ENCODE peak calls at places on chromosomes 2 and 18, in seven cellular contexts. Q, A, Y, L, V, P and K are unnamed samples.

GRCh38 chr2:69483024-69483423 is 45.8 kb upstream of the NFU1 start:
- DNase-seq in Q (no peak), A (no peak), Y (no peak), L (no peak), V (no peak), P (no peak), K (no peak)

GRCh38 chr2:161992526-161992925 is 81.5 kb downstream of the DPP4 start:
- DNase-seq in Q (no peak), A (no peak), Y (no peak), L (no peak), V (no peak), P (peak; percentile 48), K (no peak)

GRCh38 chr2:238570926-238571325 is 144.2 kb downstream of the ASB1 start:
- DNase-seq in Q (no peak), A (no peak), Y (no peak), L (no peak), V (no peak), P (no peak), K (no peak)

GRCh38 chr18:74945774-74946545 is 263.0 kb downstream of the PTGR3 start:
- DNase-seq in Q (no peak), A (no peak), Y (no peak), L (no peak), V (no peak), P (no peak), K (no peak)

GRCh38 chr2:24914713-24915112 is 5.3 kb downstream of the ADCY3 start:
- DNase-seq in Q (no peak), A (no peak), Y (no peak), L (no peak), V (no peak), P (no peak), K (no peak)

GRCh38 chr2:34447097-34447496 is 848.0 kb upstream of the FAM98A start:
- DNase-seq in Q (no peak), A (no peak), Y (no peak), L (no peak), V (no peak), P (no peak), K (no peak)

GRCh38 chr2:147368306-147368705 is 476.5 kb upstream of the ACVR2A start:
- DNase-seq in Q (no peak), A (no peak), Y (no peak), L (no peak), V (no peak), P (no peak), K (no peak)

GRCh38 chr2:107195631-107196030 is 309.7 kb upstream of the ST6GAL2 start:
- DNase-seq in Q (no peak), A (no peak), Y (no peak), L (no peak), V (no peak), P (no peak), K (no peak)

GRCh38 chr2:8571792-8572499 is 109.9 kb upstream of the ID2 start:
- DNase-seq in Q (no peak), A (no peak), Y (peak; percentile 12), L (no peak), V (no peak), P (no peak), K (no peak)

GRCh38 chr2:199455533-199456382 is 2.0 kb downstream of the SATB2 start:
- DNase-seq in Q (peak; percentile 84), A (no peak), Y (no peak), L (no peak), V (peak; percentile 54), P (no peak), K (no peak)

GRCh38 chr2:186516396-186516795 is 30.3 kb downstream of the ZC3H15 start:
- DNase-seq in Q (no peak), A (no peak), Y (no peak), L (no peak), V (peak; percentile 14), P (no peak), K (no peak)
- H3K27ac ChIP-seq in Q (no peak overlapping the region), A (no peak overlapping the region), Y (no peak overlapping the region), L (no peak overlapping the region), V (no peak overlapping the region), P (no peak overlapping the region), K (no peak overlapping the region)

GRCh38 chr2:28934769-28935168 is 40.3 kb downstream of the WDR43 start:
- DNase-seq in Q (no peak), A (no peak), Y (no peak), L (no peak), V (no peak), P (no peak), K (no peak)
- TF ChIP-seq CTCF in Q (no peak), A (no peak), Y (no peak), L (no peak), V (no peak), P (no peak), K (no peak)

GRCh38 chr2:6944546-6944945 is 27.3 kb downstream of the RNF144A start:
- DNase-seq in Q (no peak), A (no peak), Y (no peak), L (no peak), V (no peak), P (no peak), K (peak; percentile 61)
- H3K27ac ChIP-seq in Q (no peak overlapping the region), A (no peak overlapping the region), Y (no peak overlapping the region), L (no peak overlapping the region), V (no peak overlapping the region), P (no peak overlapping the region), K (peak overlapping the region; percentile 29)

DNA sequence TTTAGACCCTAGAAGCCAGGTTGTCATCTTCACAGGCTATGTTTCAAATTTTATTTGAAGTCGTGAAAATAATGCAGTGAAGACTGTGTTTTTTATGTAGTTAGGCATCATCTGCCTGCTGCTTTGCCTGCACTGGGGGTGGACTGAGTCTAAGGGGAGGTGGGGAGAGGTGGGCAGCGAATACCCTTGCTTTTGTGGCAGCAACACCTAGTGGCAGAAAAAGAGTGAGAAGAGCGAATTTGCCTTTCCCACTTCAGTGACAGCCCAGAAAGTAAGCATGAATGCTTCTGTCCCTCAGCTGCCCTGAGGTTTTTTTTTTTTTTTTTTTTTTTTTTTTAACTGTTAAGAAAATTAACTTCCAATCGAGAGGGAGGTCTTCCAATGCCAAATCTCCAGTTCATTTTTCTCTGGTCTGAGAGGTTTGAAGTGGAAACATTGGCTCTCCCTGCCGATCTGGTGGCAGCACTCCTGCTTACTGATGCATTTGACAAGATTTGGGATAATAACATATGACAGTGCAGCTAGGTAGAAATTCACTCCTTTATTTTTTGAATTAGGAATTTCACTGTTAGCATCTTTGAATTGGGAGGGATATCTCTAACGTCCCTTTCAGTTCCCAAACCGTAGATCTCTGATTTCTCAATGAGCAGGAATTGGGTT is 60.3 kb upstream of the LYPD6B start:
- DNase-seq in Q (no peak), A (no peak), Y (no peak), L (no peak), V (no peak), P (no peak), K (no peak)
- TF ChIP-seq CTCF in Q (no peak), A (no peak), Y (no peak), L (no peak), V (no peak), P (no peak), K (no peak)

GRCh38 chr18:13520306-13520705 is 206.1 kb downstream of the FAM210A start:
- DNase-seq in Q (no peak), A (no peak), Y (no peak), L (no peak), V (no peak), P (no peak), K (no peak)
- H3K27ac ChIP-seq in Q (no peak overlapping the region), A (peak overlapping the region; percentile 25), Y (peak overlapping the region; percentile 86), L (no peak overlapping the region), V (no peak overlapping the region), P (no peak overlapping the region), K (peak overlapping the region; percentile 45)

DNA sequence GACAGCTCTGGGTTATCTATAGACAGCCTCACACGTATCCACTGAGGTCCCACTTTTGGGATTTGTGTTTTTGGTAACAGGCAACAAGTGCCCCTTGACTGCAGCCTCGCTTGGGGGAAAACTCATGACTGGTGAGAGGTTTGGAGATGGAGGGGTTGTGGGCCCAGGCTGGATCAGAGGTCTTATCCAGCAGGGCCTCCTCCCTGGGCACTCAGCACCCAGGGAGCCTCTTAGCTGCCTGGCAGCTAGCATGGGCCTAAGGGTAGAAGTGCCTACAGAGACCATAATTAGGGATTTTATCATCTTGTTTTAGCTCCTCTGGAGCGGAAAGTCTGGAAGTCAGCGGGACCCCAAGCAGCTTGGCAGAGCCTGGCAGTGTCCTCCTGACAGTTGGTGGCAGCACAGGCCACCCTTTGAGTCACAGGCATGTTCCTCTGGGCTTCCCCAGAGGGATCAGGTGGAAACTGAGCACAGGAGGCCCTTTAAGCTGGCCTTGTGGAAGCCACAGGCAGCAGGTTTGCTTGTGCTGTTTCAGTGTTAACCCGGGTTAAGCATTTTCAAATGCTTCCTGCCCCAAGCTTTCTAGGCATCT is 143.1 kb downstream of the KCTD1 start:
- DNase-seq in Q (peak; percentile 76), A (no peak), Y (peak; percentile 43), L (no peak), V (peak; percentile 51), P (no peak), K (no peak)
- TF ChIP-seq CTCF in Q (peak; percentile 49), A (no peak), Y (peak; percentile 58), L (peak; percentile 57), V (peak; percentile 67), P (no peak), K (peak; percentile 23)

DNA sequence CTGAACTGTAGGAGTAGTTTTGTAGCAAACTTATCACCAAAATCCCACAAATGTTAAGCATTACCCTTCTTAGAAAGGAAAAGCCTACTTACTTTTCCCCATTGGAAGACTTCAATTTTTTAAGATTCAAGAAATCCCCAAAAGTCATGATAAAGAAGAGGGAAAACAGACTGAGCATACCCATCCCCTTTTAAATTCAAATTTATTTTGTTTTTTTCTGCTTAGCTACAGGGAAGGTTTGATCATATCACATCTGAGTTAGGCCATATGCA is 174.5 kb downstream of the TGIF1 start:
- DNase-seq in Q (no peak), A (no peak), Y (no peak), L (no peak), V (no peak), P (no peak), K (no peak)
- H3K27ac ChIP-seq in Q (peak overlapping the region; percentile 93), A (peak overlapping the region; percentile 93), Y (peak overlapping the region; percentile 96), L (peak overlapping the region; percentile 100), V (peak overlapping the region; percentile 100), P (no peak overlapping the region), K (peak overlapping the region; percentile 78)

GRCh38 chr2:70923378-70924015 is 12.2 kb upstream of the ATP6V1B1 start:
- DNase-seq in Q (no peak), A (no peak), Y (no peak), L (no peak), V (no peak), P (no peak), K (no peak)
- TF ChIP-seq CTCF in Q (no peak), A (no peak), Y (no peak), L (no peak), V (peak; percentile 10), P (no peak), K (no peak)